ENCODE peak calls at places on chromosome 14, in four cellular contexts. One of them, this sample, is unnamed.

GRCh38 chr14:102708494-102708893 is 68.8 kb upstream of the TRAF3 start:
- DNase-seq in head of caudate nucleus: no peak
- DNase-seq in cardiac muscle cell: no peak
- DNase-seq in posterior vena cava: no peak
- DNase-seq in this sample: no peak

GRCh38 chr14:61260939-61261776 is 20.0 kb downstream of the TMEM30B start:
- DNase-seq in posterior vena cava: no peak
- DNase-seq in cardiac muscle cell: peak
- DNase-seq in head of caudate nucleus: no peak
- DNase-seq in this sample: peak

GRCh38 chr14:29148221-29148620 is 381.6 kb downstream of the FOXG1 start:
- DNase-seq in posterior vena cava: no peak
- DNase-seq in cardiac muscle cell: peak
- DNase-seq in head of caudate nucleus: no peak
- DNase-seq in this sample: no peak

GRCh38 chr14:39368261-39368959 is 63.8 kb downstream of the FBXO33 start:
- DNase-seq in posterior vena cava: no peak
- DNase-seq in head of caudate nucleus: peak
- DNase-seq in cardiac muscle cell: peak
- DNase-seq in this sample: peak

GRCh38 chr14:26401170-26401968 is 196.5 kb downstream of the NOVA1 start:
- DNase-seq in head of caudate nucleus: peak
- DNase-seq in posterior vena cava: no peak
- DNase-seq in cardiac muscle cell: no peak
- DNase-seq in this sample: peak

GRCh38 chr14:74973003-74973614 is 17.7 kb upstream of the PGF start:
- DNase-seq in head of caudate nucleus: no peak
- DNase-seq in cardiac muscle cell: peak
- DNase-seq in posterior vena cava: peak
- DNase-seq in this sample: no peak

GRCh38 chr14:21145437-21145836 is 10.4 kb downstream of the OR5AU1 start:
- DNase-seq in head of caudate nucleus: no peak
- DNase-seq in posterior vena cava: no peak
- DNase-seq in cardiac muscle cell: no peak
- DNase-seq in this sample: no peak

GRCh38 chr14:54766276-54767138 is 136.1 kb downstream of the GCH1 start:
- DNase-seq in head of caudate nucleus: no peak
- DNase-seq in posterior vena cava: no peak
- DNase-seq in cardiac muscle cell: no peak
- DNase-seq in this sample: no peak

GRCh38 chr14:68282479-68283377 is 463.1 kb downstream of the RAD51B start:
- DNase-seq in posterior vena cava: no peak
- DNase-seq in head of caudate nucleus: no peak
- DNase-seq in cardiac muscle cell: no peak
- DNase-seq in this sample: no peak

This sample was measured in hepatocyte.